ENCODE peak calls at places on chromosome 3, in five cellular contexts. M is endothelial cell, W is ovary, E is NCI-H748 treated with DMSO at 0.1 percent for 48 hours, C is epithelial cell of esophagus. L is an unnamed sample.

GRCh38 chr3:108862865-108863798 is 40.5 kb downstream of the TRAT1 start:
- DNase-seq in M (no peak), W (no peak), E (no peak), C (peak; percentile 83), L (no peak)

GRCh38 chr3:187193181-187193580 is 4.1 kb upstream of the RTP1 start:
- DNase-seq in M (no peak), W (no peak), E (no peak), C (no peak), L (no peak)

GRCh38 chr3:116050311-116050710 is 395.0 kb downstream of the LSAMP start:
- DNase-seq in M (no peak), W (no peak), E (no peak), C (no peak), L (no peak)

GRCh38 chr3:27134165-27134796 is 234.9 kb downstream of the NEK10 start:
- DNase-seq in M (peak; percentile 69), W (peak; percentile 55), E (peak; percentile 6), C (peak; percentile 71), L (peak; percentile 72)

GRCh38 chr3:17025594-17026139 is 140.9 kb downstream of the PLCL2 start:
- DNase-seq in M (no peak), W (no peak), E (no peak), C (no peak), L (no peak)

GRCh38 chr3:36648241-36649034 is 115.9 kb downstream of the DCLK3 start:
- DNase-seq in M (no peak), W (no peak), E (no peak), C (peak; percentile 71), L (no peak)

GRCh38 chr3:149507491-149508324 is 33.2 kb downstream of the TM4SF4 start:
- DNase-seq in M (no peak), W (no peak), E (no peak), C (peak; percentile 46), L (no peak)

GRCh38 chr3:59286791-59287531 is 237.1 kb upstream of the CFAP20DC start:
- DNase-seq in M (no peak), W (no peak), E (no peak), C (peak; percentile 86), L (no peak)

GRCh38 chr3:42746455-42747450 is 26.3 kb downstream of the CCDC13 start:
- DNase-seq in M (no peak), W (no peak), E (no peak), C (no peak), L (peak; percentile 44)

GRCh38 chr3:150278843-150279341 is 129.2 kb upstream of the TSC22D2 start:
- DNase-seq in M (no peak), W (no peak), E (peak; percentile 49), C (no peak), L (no peak)

GRCh38 chr3:188658606-188659005 is 504.6 kb downstream of the LPP start:
- DNase-seq in M (no peak), W (no peak), E (no peak), C (no peak), L (no peak)

GRCh38 chr3:178146406-178146831 is 389.8 kb upstream of the KCNMB2 start:
- DNase-seq in M (no peak), W (no peak), E (no peak), C (no peak), L (no peak)

GRCh38 chr3:64648927-64649906 is 38.6 kb downstream of the ADAMTS9 start:
- DNase-seq in M (no peak), W (no peak), E (peak; percentile 23), C (no peak), L (no peak)

GRCh38 chr3:15255215-15255614 is 49.2 kb downstream of the CAPN7 start:
- DNase-seq in M (no peak), W (no peak), E (no peak), C (no peak), L (no peak)

GRCh38 chr3:192929755-192930491 is 12.3 kb upstream of the MB21D2 start:
- DNase-seq in M (no peak), W (no peak), E (no peak), C (no peak), L (no peak)

GRCh38 chr3:82558081-82558480 is 796.6 kb upstream of the GBE1 start:
- DNase-seq in M (no peak), W (no peak), E (no peak), C (no peak), L (no peak)

GRCh38 chr3:62375655-62376054 is 2.3 kb upstream of the FEZF2 start:
- DNase-seq in M (no peak), W (no peak), E (no peak), C (no peak), L (no peak)

GRCh38 chr3:170585937-170586310 is at the start of gene SLC7A14:
- DNase-seq in M (no peak), W (no peak), E (no peak), C (no peak), L (no peak)

GRCh38 chr3:149352556-149352955 is 19.1 kb upstream of the TM4SF18 start:
- DNase-seq in M (peak; percentile 62), W (peak; percentile 53), E (peak; percentile 29), C (peak; percentile 74), L (peak; percentile 66)

GRCh38 chr3:110293660-110294059 is 778.0 kb upstream of the NECTIN3 start:
- DNase-seq in M (no peak), W (no peak), E (no peak), C (peak; percentile 55), L (no peak)